ENCODE peak calls at places on chromosomes 3 and 15, in five cellular contexts. Q is AG09319, N is GM13977, J is NB4, L is GM06990. K is an unnamed sample.

GRCh38 chr15:89827821-89828220 is 13.2 kb upstream of the ANPEP start:
- DNase-seq in J (no peak), Q (no peak), L (no peak), N (no peak), K (no peak)

GRCh38 chr15:87522997-87523396 is 733.5 kb downstream of the NTRK3 start:
- DNase-seq in Q (no peak), J (no peak), N (no peak), L (no peak), K (no peak)

GRCh38 chr3:16795601-16796000 is 89.2 kb upstream of the PLCL2 start:
- DNase-seq in J (peak), N (no peak), L (no peak), Q (no peak), K (no peak)

GRCh38 chr15:57667171-57667924 is 39.2 kb upstream of the POLR2M start:
- DNase-seq in J (no peak), Q (peak), N (no peak), L (no peak), K (no peak)

GRCh38 chr15:49855917-49856637 is 235.2 kb downstream of the DTWD1 start:
- DNase-seq in Q (peak), J (peak), L (no peak), N (no peak), K (no peak)

GRCh38 chr3:168974628-168975403 is 688.7 kb downstream of the MECOM start:
- DNase-seq in J (no peak), L (no peak), Q (no peak), N (no peak), K (no peak)

GRCh38 chr15:61989698-61990097 is 70.5 kb downstream of the VPS13C start:
- DNase-seq in J (no peak), N (no peak), Q (no peak), L (no peak), K (no peak)

GRCh38 chr3:116971531-116971930 is 262.0 kb downstream of the TUSC7 start:
- DNase-seq in L (no peak), Q (no peak), N (no peak), J (no peak), K (no peak)

GRCh38 chr3:169700195-169700594 is 36.7 kb upstream of the MECOM start:
- DNase-seq in L (no peak), J (no peak), Q (no peak), N (no peak), K (no peak)

GRCh38 chr3:177124882-177125281 is 72.4 kb downstream of the TBL1XR1 start:
- DNase-seq in L (no peak), N (no peak), J (no peak), Q (no peak), K (no peak)

GRCh38 chr15:99009741-99010370 is 2.3 kb upstream of the PGPEP1L start:
- DNase-seq in N (no peak), L (no peak), Q (peak), J (no peak), K (no peak)

GRCh38 chr15:41928637-41929620 is 35.1 kb upstream of the SPTBN5 start:
- DNase-seq in Q (no peak), L (peak), J (no peak), N (peak), K (peak)

GRCh38 chr3:17672506-17672905 is 69.9 kb downstream of the TBC1D5 start:
- DNase-seq in N (no peak), Q (peak), J (no peak), L (no peak), K (no peak)

GRCh38 chr3:42501681-42502428 is 588 bp upstream of the VIPR1 start:
- DNase-seq in J (peak), N (peak), Q (no peak), L (peak), K (peak)

GRCh38 chr15:70014860-70015490 is 82.7 kb downstream of the TLE3 start:
- DNase-seq in J (peak), N (peak), Q (no peak), L (peak), K (peak)

GRCh38 chr15:50945725-50946124 is 37.2 kb downstream of the AP4E1 start:
- DNase-seq in J (no peak), L (no peak), Q (no peak), N (no peak), K (no peak)

GRCh38 chr3:156175570-156175969 is 55.2 kb downstream of the KCNAB1 start:
- DNase-seq in L (no peak), J (no peak), Q (no peak), N (no peak), K (no peak)

GRCh38 chr3:25444273-25444672 is 16.2 kb downstream of the RARB start:
- DNase-seq in Q (no peak), L (no peak), N (no peak), J (no peak), K (no peak)

GRCh38 chr3:154122912-154123559 is 1.8 kb downstream of the ARHGEF26 start:
- DNase-seq in N (no peak), L (no peak), Q (no peak), J (no peak), K (no peak)

DNA sequence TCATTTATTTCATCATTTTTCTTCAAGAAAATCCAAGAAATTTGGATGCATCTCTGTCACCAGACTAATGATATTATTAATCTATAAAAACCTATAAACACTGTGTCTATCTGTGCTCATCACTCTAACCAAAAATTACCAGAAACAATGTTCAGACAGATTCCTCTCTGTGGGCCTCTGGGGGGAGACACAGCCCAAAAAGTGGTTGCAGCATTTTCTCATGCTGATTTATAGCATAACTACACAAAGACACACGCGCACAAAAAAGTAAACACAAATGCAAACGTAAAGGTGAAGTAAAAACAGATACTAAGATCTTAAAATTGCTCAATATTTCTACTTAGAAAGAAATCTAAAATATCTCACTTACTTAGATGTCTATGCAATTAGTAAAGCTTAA is 976.0 kb downstream of the GBE1 start:
- DNase-seq in L (no peak), J (peak), N (no peak), Q (no peak), K (no peak)
- TF ChIP-seq CTCF in L (no peak), J (no peak), N (peak), Q (no peak), K (no peak)

DNA sequence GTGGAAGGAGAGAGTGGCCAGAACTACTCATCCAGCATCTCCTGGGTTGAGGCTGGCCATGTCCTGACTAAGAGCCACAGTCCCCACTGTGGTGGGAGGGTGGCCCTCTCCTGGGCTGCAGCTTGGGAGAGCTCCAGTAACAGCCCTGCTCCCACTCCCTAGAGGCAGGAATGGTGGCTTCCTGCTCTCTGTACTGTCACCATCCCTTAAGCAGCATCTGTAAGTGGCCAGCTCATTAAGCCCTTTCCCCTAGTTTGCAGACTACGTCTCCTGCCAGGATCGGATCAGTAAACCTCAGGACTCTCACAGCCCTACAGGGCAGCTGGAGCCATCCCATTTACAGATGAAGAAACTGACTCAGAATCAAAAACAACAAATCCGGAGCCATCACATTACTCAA is 30.5 kb downstream of the DNAJB8 start:
- DNase-seq in J (no peak), Q (no peak), N (no peak), L (no peak), K (no peak)
- TF ChIP-seq CTCF in J (no peak), Q (no peak), N (no peak), L (no peak), K (no peak)

GRCh38 chr3:11655188-11655928 is 11.6 kb upstream of the VGLL4 start:
- DNase-seq in Q (no peak), J (peak), N (no peak), L (no peak), K (no peak)
- TF ChIP-seq CTCF in Q (peak), J (peak), N (peak), L (peak), K (no peak)

GRCh38 chr3:114484895-114485294 is 191.1 kb downstream of the TIGIT start:
- DNase-seq in J (no peak), N (no peak), L (no peak), Q (no peak), K (no peak)
- TF ChIP-seq CTCF in J (no peak), N (no peak), L (no peak), Q (no peak), K (no peak)

DNA sequence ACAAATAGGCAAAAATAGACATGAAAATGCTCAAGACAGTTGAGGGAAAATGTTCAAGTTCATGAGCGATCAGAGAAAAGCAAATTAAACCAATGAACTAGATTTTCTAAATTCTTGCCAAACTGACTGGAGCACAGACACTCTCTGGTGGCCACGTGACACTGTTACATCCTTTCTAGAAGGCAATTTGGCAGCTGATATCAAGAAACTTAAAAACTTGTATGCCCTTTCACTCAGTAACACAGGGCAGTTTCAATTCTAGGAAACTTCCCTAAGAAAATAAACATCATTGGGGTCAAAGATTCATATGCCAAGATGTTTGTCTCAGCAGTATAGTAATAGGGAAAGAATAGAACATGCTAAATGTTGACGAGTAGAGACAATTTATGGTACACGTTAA is 52.2 kb downstream of the ABHD5 start:
- DNase-seq in Q (no peak), N (no peak), J (no peak), L (no peak), K (no peak)
- TF ChIP-seq CTCF in Q (peak), N (no peak), J (no peak), L (no peak), K (no peak)

DNA sequence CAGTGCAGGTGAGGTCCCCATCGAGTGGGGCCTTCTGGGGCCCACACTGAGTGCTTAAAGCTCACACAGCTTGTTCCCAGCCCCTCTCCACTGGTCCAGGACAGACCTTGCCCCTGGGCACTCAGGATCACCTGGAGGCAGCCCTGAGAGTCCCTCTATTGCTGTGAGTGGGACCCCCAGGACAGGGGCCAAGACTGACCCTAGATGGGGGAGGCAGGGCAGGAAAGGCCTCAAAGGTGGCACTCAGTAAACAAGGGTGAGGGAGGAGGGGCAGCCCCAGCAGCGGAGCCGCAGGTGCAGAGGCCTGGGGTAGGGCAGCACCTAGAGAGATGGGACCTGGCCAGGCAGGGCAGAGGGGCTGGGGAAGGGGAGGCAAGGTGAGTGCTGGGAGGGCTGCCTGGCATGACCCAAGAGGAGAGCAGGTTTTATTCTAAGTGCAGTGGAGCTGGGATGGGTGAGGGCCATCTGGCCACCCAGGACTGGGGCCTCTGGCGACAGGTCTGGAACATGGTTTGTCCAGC is 27.9 kb downstream of the CFAP100 start:
- DNase-seq in L (no peak), Q (no peak), J (no peak), N (no peak), K (no peak)
- TF ChIP-seq CTCF in L (no peak), Q (no peak), J (no peak), N (no peak), K (no peak)

GRCh38 chr15:33994005-33994615 is 25.8 kb downstream of the CHRM5 start:
- DNase-seq in Q (no peak), J (peak), L (no peak), N (no peak), K (no peak)
- TF ChIP-seq CTCF in Q (peak), J (peak), L (peak), N (peak), K (peak)

DNA sequence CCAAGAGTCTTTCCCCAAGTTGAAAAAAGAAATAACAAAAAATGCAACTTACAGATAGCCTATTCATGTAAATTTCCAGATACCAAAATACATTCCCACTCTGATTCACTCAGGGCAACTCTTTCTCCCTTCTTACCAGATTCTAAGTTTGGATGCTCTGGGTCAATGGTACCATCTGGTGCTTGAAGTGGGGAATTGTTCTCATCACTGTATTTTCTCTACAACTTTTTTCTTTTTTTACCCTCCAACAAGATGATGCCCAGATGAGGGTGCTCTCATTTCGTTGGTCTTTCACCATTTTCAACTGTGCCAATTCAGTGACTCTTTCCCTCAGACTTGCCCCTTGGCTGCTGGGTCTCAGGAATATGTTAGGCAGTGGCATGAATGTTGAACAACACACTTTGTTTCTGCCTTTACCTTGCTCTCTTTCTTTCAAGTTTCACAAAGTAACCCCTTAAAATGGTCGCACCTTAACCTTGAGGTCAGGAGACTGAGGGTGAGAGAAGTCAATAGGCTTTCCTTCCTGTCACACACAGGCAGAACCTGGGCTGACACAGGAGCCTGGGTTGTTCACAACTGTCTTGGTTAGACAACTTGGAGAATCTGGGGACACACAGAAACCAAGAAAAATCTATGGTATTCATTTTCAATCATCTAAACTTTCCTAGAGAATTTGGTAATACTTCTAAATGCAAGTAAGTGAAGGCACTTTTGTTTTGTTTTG is 330.7 kb upstream of the SLCO3A1 start:
- DNase-seq in J (peak), N (no peak), Q (no peak), L (no peak), K (no peak)
- TF ChIP-seq CTCF in J (no peak), N (no peak), Q (peak), L (no peak), K (no peak)

DNA sequence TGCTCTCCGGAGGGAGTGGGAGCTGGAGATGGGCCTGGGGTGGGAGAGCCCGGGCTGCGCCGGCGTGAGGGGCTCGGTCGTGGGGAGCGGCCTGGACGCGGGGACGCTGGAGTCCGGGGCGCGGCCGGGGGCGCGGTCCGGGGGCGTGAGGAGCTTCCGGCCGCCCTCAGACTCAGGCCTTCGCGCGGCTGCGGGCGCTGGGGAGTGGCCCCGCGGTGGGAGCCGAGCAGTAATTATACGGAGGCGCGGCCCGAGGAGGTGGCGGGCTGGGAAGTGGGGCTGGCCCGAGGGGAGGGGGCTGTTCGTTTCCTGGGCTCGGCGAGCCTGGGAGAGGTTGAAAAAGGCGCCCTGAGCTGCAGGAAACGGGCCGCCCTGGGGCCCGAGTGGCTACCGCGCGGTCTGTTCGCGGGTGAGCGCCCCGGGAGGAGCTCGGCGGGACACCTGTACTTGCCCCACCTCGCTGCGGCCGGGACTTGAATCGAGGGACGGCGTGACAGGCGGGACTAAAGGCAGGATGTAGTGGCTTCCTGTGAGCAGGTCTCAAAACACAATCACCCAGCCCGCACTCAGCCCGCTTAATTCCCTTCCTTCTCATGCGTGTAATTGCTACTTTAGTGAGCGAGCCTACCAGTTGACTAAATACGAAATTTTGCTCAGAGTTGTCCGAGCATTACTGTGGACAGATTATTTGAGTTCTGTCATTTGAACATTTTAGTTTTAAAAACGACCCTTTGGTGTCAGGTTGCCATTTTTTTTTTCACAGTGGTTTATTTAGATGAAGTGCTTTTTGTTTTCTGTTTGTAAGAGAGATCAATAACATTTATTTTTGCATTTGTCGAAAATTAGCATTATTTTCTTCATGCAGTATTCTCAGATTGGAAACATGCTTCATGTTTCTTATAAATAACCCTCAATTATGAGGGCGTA is 855 bp downstream of the RASA2 start:
- DNase-seq in N (peak), J (peak), L (peak), Q (no peak), K (peak)
- TF ChIP-seq CTCF in N (no peak), J (no peak), L (peak), Q (no peak), K (no peak)

DNA sequence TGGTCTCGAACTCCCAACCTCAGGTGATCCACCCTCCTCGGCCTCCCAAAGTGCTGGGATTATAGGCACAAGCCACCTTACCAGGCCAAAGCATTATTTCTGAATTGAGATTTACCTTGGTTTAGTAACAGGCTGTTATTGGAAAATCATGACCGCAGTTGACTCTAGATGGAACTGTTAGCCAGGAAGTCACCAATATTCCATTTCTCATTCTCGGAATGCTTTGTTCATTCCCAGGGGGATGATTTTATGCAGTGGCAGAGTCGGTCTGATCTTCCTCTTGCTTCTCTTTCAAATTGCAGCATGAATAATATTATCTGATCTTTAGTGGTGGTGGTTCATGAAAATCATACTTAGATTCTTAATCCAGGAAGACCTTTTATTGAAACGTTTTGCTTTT is 195.5 kb upstream of the MBNL1 start:
- DNase-seq in L (no peak), J (no peak), N (no peak), Q (no peak), K (no peak)
- TF ChIP-seq CTCF in L (no peak), J (no peak), N (no peak), Q (peak), K (no peak)